ENCODE peak calls at places on chromosomes 13 and 19, in five cellular contexts. M is heart right ventricle; I is left lung; H is CD8-positive, alpha-beta T cell; O is DND-41. X is an unnamed sample. For H3K4me1 and H3K9me3, the result is how much of the 10 kb centered on the place peaks cover.

GRCh38 chr13:29523199-29523931 is 72.1 kb downstream of the SLC7A1 start:
- ATAC-seq in M (peak), I (no peak), H (no peak), O (no peak), X (peak)

GRCh38 chr19:42121036-42121621 is 11.1 kb downstream of the POU2F2 start:
- ATAC-seq in M (no peak), I (no peak), H (no peak), O (no peak), X (no peak)

GRCh38 chr19:15675560-15675959 is 2.7 kb downstream of the CYP4F12 start:
- ATAC-seq in M (no peak), I (no peak), H (no peak), O (peak), X (no peak)

GRCh38 chr13:33263976-33264619 is 21.5 kb downstream of the STARD13 start:
- ATAC-seq in M (no peak), I (no peak), H (no peak), O (no peak), X (peak)

GRCh38 chr13:99517577-99517976 is 16.3 kb downstream of the TM9SF2 start:
- ATAC-seq in M (no peak), I (no peak), H (no peak), O (no peak), X (no peak)

GRCh38 chr13:56396318-56396717 is 744.4 kb upstream of the PRR20A start:
- ATAC-seq in M (no peak), I (no peak), H (no peak), O (no peak), X (no peak)

GRCh38 chr19:49854861-49855263 is 3.9 kb downstream of the PTOV1 start:
- ATAC-seq in M (no peak), I (no peak), H (no peak), O (no peak), X (no peak)

GRCh38 chr13:24116103-24116502 is 44.4 kb upstream of the SPATA13 start:
- ATAC-seq in M (no peak), I (no peak), H (no peak), O (peak), X (no peak)

GRCh38 chr19:38308006-38308766 is 4.1 kb downstream of the C19orf33 start:
- ATAC-seq in M (no peak), I (no peak), H (no peak), O (no peak), X (no peak)

GRCh38 chr13:93235258-93236015 is 8.8 kb downstream of the GPC6 start:
- ATAC-seq in M (no peak), I (no peak), H (no peak), O (no peak), X (peak)

GRCh38 chr19:51066816-51067215 is 1.9 kb upstream of the KLK13 start:
- ATAC-seq in M (no peak), I (no peak), H (no peak), O (no peak), X (no peak)

GRCh38 chr13:55234311-55234710 is 1906.4 kb upstream of the PRR20A start:
- ATAC-seq in M (no peak), I (no peak), H (no peak), O (no peak), X (no peak)

GRCh38 chr13:114263590-114263989 is 17.8 kb upstream of the UPF3A start:
- ATAC-seq in M (no peak), I (no peak), H (peak), O (peak), X (no peak)

GRCh38 chr19:7528522-7529245 is 6.3 kb downstream of the MCOLN1 start:
- ATAC-seq in M (no peak), I (no peak), H (no peak), O (no peak), X (no peak)

GRCh38 chr13:37446503-37446902 is 152.1 kb downstream of the POSTN start:
- ATAC-seq in M (no peak), I (peak), H (no peak), O (no peak), X (no peak)

GRCh38 chr13:98820744-98821371 is 68.4 kb upstream of the SLC15A1 start:
- ATAC-seq in M (no peak), I (no peak), H (no peak), O (no peak), X (no peak)

GRCh38 chr13:23572836-23573235 is 2.6 kb downstream of the TNFRSF19 start:
- ATAC-seq in M (no peak), I (no peak), H (no peak), O (no peak), X (no peak)

GRCh38 chr19:43908659-43909058 is 26.4 kb downstream of the ZNF45 start:
- ATAC-seq in M (no peak), I (no peak), H (no peak), O (no peak), X (no peak)

GRCh38 chr13:51663980-51664957 is 80.0 kb downstream of the WDFY2 start:
- ATAC-seq in M (peak), I (no peak), H (no peak), O (no peak), X (no peak)

DNA sequence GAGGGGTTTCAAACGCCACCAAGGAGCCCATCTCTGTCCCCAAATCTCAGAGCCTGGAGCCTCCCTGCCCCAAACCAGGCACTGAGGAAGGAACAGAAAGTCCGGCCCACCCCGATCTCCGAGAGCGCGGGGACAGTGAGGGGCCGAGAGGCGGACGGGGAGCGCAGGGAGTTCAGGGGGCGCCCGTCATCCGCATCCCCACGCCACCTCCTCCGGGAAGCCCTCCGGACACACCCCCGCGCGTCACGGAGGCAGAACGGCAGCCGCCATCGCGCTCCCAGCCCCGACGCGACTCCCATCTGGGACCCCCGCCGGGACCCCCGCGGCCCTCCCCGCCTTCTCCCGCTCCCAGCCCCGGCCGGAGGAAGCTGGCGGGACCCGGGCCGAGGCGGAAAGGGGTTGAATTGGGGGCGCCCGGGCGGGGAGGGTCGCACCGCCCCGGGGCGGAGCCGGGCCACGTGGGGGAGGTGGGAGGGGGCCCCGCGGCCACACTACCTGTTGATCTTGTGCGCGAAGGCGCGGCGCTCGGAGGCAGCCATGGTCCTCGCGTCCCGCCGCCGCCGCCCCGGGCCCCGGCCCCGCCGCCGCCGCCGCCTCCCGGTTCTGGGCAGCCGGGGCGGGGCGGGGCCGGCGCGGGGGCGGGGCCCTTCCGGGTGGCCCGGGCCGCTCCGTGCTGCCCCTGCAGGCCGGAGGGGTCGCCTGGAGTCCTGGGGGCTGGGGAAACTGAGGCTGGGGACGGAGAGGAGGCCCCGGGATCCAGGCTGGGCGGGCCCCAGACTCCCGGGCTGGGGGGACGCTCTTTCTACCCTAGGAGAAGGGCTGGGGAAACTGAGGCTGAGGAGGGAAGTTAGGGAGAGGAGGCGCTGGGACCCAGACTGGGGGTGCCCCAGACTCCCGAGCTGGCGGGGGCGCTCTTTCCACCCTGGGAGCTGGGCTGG is at the start of gene DOCK6:
- ATAC-seq in M (peak), I (peak), H (peak), O (no peak), X (peak)
- H3K4me1 ChIP-seq in M (under half), I (under half), H (under half), O (under half), X (under half)

GRCh38 chr19:5131866-5132561 is 163.1 kb downstream of the KDM4B start:
- ATAC-seq in M (no peak), I (peak), H (peak), O (peak), X (no peak)
- H3K27ac ChIP-seq in M (no peak), I (no peak), H (peak), O (no peak), X (no peak)

DNA sequence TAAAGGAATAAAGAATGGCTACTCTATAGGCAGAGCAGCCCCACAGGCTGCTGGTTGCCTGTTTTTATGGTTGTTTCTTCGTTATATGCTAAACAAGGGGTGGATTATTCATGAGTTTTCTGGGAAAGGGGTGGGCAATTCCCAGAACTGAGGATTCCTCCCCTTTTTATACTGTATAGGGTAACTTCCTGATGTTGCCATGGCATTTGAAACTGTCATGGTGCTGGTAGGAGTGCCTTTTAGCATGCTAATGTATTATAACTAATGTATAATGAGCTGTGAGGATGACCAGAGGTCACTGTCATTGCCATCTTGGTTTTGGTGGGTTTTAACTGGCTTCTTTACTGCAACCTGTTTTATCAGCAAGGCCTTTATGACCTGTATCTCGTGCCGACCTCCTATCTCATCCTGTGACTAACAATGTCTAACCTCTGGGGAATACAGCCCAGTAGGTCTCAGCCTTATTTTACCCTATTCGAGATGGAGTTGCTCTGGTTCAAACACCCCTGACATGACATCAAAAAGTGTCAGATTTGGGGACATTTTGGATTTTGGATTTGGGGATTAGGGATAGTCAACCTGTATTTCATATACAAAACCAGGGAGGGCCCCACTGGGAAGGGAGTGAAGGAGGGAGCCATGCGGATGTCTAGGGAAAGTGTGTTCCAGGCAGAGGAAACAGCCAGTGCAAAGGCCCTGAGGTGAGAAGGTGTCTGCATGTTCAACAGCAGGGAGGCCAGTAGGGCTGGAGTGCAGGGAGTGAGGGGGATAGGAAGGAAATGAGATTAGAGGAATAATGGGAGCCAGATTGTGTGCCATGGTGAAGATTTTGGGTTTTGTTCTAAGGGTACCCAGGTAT is 10.9 kb downstream of the FXYD5 start:
- ATAC-seq in M (no peak), I (no peak), H (no peak), O (no peak), X (no peak)
- H3K9me3 ChIP-seq in M (half or more), I (under half), H (under half), O (under half), X (half or more)

GRCh38 chr13:61592489-61592888 is 176.8 kb upstream of the PCDH20 start:
- ATAC-seq in M (no peak), I (no peak), H (no peak), O (no peak), X (no peak)
- H3K4me1 ChIP-seq in M (under half), I (under half), H (under half), O (under half), X (under half)

DNA sequence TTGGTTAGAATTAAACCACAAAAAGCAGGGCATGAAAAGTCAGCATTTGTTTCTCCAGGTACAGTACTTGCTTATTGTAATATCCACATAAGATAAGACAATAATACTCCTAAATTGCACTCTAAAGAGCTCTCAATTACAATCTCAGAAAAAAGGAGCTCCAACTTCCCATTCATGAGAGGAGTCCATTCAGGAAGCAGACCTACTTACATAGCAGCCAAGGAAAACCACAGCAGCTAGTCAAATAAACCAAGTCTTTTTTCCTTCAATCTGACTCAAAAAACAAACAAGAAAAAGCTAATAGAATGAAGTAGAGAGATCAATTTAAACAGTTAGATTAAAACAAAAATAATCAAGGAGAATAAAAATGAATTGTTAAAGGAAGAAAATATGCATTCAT is 885.2 kb upstream of the SLITRK6 start:
- ATAC-seq in M (no peak), I (no peak), H (no peak), O (no peak), X (no peak)
- H3K27ac ChIP-seq in M (no peak), I (no peak), H (no peak), O (no peak), X (no peak)

DNA sequence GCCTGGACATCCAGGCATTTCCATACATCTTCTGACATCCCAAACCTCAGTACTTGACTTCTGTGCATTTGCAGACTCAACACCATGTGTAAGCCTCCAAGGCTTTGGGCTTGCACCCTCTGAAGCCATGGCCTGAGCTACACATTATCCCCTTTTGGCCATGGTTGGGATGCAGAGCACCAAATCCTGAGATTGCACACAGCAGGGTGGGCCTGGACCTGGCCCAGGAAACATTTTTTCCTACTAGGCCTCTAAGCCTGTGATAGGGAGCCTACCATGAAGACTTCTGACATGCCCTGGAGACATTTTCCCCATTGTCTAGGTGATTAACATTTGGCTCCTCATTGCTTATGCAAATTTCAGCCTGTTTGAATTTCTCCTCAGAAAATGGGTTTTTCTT is 853.4 kb upstream of the SPRY2 start:
- ATAC-seq in M (no peak), I (no peak), H (no peak), O (no peak), X (no peak)
- H3K9me3 ChIP-seq in M (under half), I (under half), H (under half), O (under half), X (under half)

DNA sequence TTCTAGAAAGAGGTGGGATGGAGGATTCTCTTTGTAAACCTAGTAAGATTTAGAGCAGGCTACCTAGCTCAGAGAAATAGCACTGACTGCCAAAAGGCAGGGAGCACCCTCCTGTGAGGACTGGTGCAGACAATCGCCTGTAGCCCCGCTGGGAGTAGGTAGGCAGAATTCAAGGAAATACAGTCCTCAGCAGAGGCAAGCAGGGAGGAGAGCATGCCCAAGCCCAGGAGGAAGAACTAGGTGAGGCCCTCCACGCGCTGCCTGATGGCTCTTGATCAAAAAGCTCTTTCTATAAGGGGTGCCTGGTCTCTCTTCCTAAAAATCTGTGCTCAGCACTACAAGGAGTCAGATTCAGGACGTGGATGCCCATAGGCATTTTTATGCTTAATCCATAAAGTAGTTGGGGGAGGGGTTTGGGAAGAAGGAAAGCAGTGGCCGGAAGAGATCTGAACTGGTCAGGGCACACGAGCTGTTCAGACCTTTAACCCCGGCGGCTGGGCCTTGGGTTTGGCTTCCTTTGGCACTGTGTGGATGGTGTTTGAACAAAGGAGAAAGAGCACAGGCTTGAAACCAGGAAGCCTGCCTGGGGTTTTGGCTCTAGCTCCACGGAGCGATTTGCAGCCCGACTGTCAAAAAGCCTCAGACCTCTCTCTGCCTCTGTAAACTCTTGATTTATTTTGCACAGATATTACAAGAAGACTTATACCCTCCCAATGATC is 320.6 kb downstream of the FOXO1 start:
- ATAC-seq in M (peak), I (peak), H (no peak), O (no peak), X (no peak)
- H3K4me1 ChIP-seq in M (under half), I (under half), H (under half), O (under half), X (half or more)

GRCh38 chr19:9914001-9914314 is 22.4 kb downstream of the OLFM2 start:
- ATAC-seq in M (peak), I (peak), H (no peak), O (no peak), X (no peak)
- H3K27ac ChIP-seq in M (no peak), I (no peak), H (no peak), O (no peak), X (no peak)

GRCh38 chr13:19172007-19172646 is 9.5 kb downstream of the TUBA3C start:
- ATAC-seq in M (no peak), I (peak), H (no peak), O (no peak), X (no peak)

GRCh38 chr13:19169991-19170390 is 11.6 kb downstream of the TUBA3C start:
- ATAC-seq in M (no peak), I (no peak), H (no peak), O (no peak), X (no peak)

GRCh38 chr13:19172647-19173030 is 9.0 kb downstream of the TUBA3C start:
- ATAC-seq in M (no peak), I (no peak), H (no peak), O (no peak), X (no peak)

GRCh38 chr13:19171563-19171962 is 10.1 kb downstream of the TUBA3C start:
- ATAC-seq in M (no peak), I (no peak), H (no peak), O (no peak), X (no peak)

GRCh38 chr13:19169496-19169895 is 12.1 kb downstream of the TUBA3C start:
- ATAC-seq in M (no peak), I (no peak), H (no peak), O (no peak), X (no peak)
- H3K9me3 ChIP-seq in M (under half), I (under half), H (under half), O (under half), X (under half)

X was measured in gastroesophageal sphincter.